ENCODE peak calls at places on chromosomes 12 and 14, in seven cellular contexts. T is body of pancreas, Y is A549, R is astrocyte of the spinal cord, B is breast epithelium, G is AG04450, Q is GM06990. A is an unnamed sample.

GRCh38 chr12:75707983-75708382 is 196.6 kb upstream of the KRR1 start:
- DNase-seq in T (no peak), Y (no peak), R (no peak), B (no peak), G (no peak), Q (no peak), A (no peak)

GRCh38 chr14:69666112-69666511 is 54.7 kb downstream of the SUSD6 start:
- DNase-seq in T (no peak), Y (no peak), R (peak), B (no peak), G (no peak), Q (no peak), A (no peak)

GRCh38 chr14:76770521-76771431 is 9.5 kb downstream of the VASH1 start:
- DNase-seq in T (no peak), Y (no peak), R (no peak), B (peak), G (no peak), Q (no peak), A (no peak)

GRCh38 chr12:92028039-92028709 is 117.5 kb downstream of the BTG1 start:
- DNase-seq in T (no peak), Y (no peak), R (peak), B (no peak), G (no peak), Q (no peak), A (no peak)

GRCh38 chr14:36827861-36828260 is 166.2 kb downstream of the PAX9 start:
- DNase-seq in T (no peak), Y (no peak), R (no peak), B (no peak), G (no peak), Q (no peak), A (no peak)

GRCh38 chr12:64221656-64222010 is 463 bp downstream of the KICS2 start:
- DNase-seq in T (peak), Y (peak), R (peak), B (peak), G (peak), Q (no peak), A (peak)

GRCh38 chr12:88393017-88393767 is 187.1 kb downstream of the KITLG start:
- DNase-seq in T (no peak), Y (no peak), R (peak), B (no peak), G (no peak), Q (peak), A (peak)

GRCh38 chr12:100591979-100592378 is 18.5 kb downstream of the GAS2L3 start:
- DNase-seq in T (no peak), Y (no peak), R (no peak), B (no peak), G (no peak), Q (no peak), A (no peak)

GRCh38 chr12:40733871-40734270 is 41.6 kb downstream of the CNTN1 start:
- DNase-seq in T (no peak), Y (no peak), R (no peak), B (no peak), G (no peak), Q (no peak), A (no peak)

GRCh38 chr14:74642011-74642410 is 30.0 kb upstream of the LTBP2 start:
- DNase-seq in T (no peak), Y (no peak), R (no peak), B (no peak), G (no peak), Q (no peak), A (no peak)

GRCh38 chr12:130097798-130098255 is 64.4 kb upstream of the FZD10 start:
- DNase-seq in T (no peak), Y (no peak), R (no peak), B (peak), G (no peak), Q (no peak), A (no peak)

GRCh38 chr12:89882051-89882450 is 173.4 kb upstream of the ATP2B1 start:
- DNase-seq in T (no peak), Y (no peak), R (peak), B (no peak), G (no peak), Q (peak), A (peak)

GRCh38 chr14:72701610-72702009 is 192.3 kb downstream of the DPF3 start:
- DNase-seq in T (no peak), Y (no peak), R (no peak), B (no peak), G (no peak), Q (no peak), A (no peak)

GRCh38 chr12:66587912-66588311 is 91.0 kb downstream of the GRIP1 start:
- DNase-seq in T (no peak), Y (no peak), R (peak), B (no peak), G (no peak), Q (peak), A (peak)

GRCh38 chr14:65961004-65961403 is 525.2 kb upstream of the CCDC196 start:
- DNase-seq in T (peak), Y (peak), R (peak), B (no peak), G (no peak), Q (peak), A (peak)

GRCh38 chr12:2212971-2213869 is 160.4 kb downstream of the CACNA1C start:
- DNase-seq in T (peak), Y (no peak), R (peak), B (no peak), G (no peak), Q (no peak), A (peak)

GRCh38 chr14:53547593-53547992 is 394.5 kb upstream of the DDHD1 start:
- DNase-seq in T (no peak), Y (no peak), R (no peak), B (no peak), G (no peak), Q (no peak), A (peak)

GRCh38 chr12:53500119-53500775 is 836 bp upstream of the TARBP2 start:
- DNase-seq in T (peak), Y (no peak), R (peak), B (peak), G (no peak), Q (no peak), A (no peak)

GRCh38 chr12:6627598-6627997 is 8.2 kb downstream of the LPAR5 start:
- DNase-seq in T (no peak), Y (no peak), R (no peak), B (no peak), G (no peak), Q (no peak), A (peak)

GRCh38 chr12:21774358-21775129 is at the start of gene KCNJ8:
- DNase-seq in T (peak), Y (peak), R (peak), B (no peak), G (peak), Q (no peak), A (no peak)

GRCh38 chr12:92208613-92209121 is 63.0 kb upstream of the BTG1 start:
- DNase-seq in T (no peak), Y (peak), R (peak), B (no peak), G (no peak), Q (peak), A (peak)

GRCh38 chr12:46944104-46944503 is 118.3 kb upstream of the SLC38A4 start:
- DNase-seq in T (peak), Y (no peak), R (peak), B (no peak), G (no peak), Q (no peak), A (no peak)

GRCh38 chr12:110316861-110317260 is 35.8 kb downstream of the ATP2A2 start:
- DNase-seq in T (no peak), Y (no peak), R (peak), B (no peak), G (peak), Q (peak), A (peak)

GRCh38 chr14:68268719-68269118 is 449.1 kb downstream of the RAD51B start:
- DNase-seq in T (no peak), Y (no peak), R (peak), B (no peak), G (no peak), Q (peak), A (peak)

GRCh38 chr14:24892730-24893059 is 157.3 kb downstream of the STXBP6 start:
- DNase-seq in T (no peak), Y (no peak), R (no peak), B (no peak), G (no peak), Q (no peak), A (no peak)

GRCh38 chr14:26820101-26820500 is 222.3 kb upstream of the NOVA1 start:
- DNase-seq in T (no peak), Y (no peak), R (peak), B (no peak), G (no peak), Q (no peak), A (no peak)

GRCh38 chr12:99122496-99122895 is 477.4 kb downstream of the APAF1 start:
- DNase-seq in T (no peak), Y (no peak), R (no peak), B (no peak), G (no peak), Q (no peak), A (no peak)

GRCh38 chr12:125070661-125071390 is 5.6 kb downstream of the AACS start:
- DNase-seq in T (no peak), Y (no peak), R (no peak), B (no peak), G (no peak), Q (no peak), A (no peak)

GRCh38 chr12:125068391-125068790 is 3.2 kb downstream of the AACS start:
- DNase-seq in T (no peak), Y (no peak), R (no peak), B (no peak), G (no peak), Q (no peak), A (no peak)

GRCh38 chr12:125069616-125070015 is 4.4 kb downstream of the AACS start:
- DNase-seq in T (no peak), Y (no peak), R (no peak), B (no peak), G (no peak), Q (no peak), A (no peak)

GRCh38 chr12:125071456-125071855 is 6.2 kb downstream of the AACS start:
- DNase-seq in T (no peak), Y (no peak), R (no peak), B (no peak), G (no peak), Q (no peak), A (no peak)

DNA sequence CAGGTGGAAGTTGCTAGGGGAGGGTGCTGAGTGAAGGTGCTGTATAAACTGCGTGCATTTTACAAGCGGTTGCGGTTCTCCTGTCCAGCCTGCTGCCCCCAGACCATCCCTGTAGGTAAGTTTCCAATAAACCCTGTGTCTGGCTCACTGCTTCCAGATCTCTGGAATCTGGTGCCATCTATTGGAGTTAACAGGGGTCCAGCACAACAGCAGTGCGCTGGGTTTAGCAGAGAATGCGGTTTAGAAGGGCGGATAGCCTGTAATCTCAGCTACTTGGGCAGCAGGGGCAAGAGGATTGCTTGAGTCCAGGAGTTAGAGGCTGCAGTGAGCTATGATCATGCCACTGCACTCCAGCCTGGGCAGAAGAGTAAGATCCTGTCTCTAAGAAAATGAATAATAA is 4.9 kb downstream of the AACS start:
- DNase-seq in T (no peak), Y (no peak), R (no peak), B (no peak), G (no peak), Q (no peak), A (no peak)
- TF ChIP-seq CTCF in T (no peak), Y (no peak), R (peak), B (no peak), G (no peak), Q (no peak), A (no peak)

GRCh38 chr12:67593041-67593870 is 55.3 kb upstream of the DYRK2 start:
- DNase-seq in T (peak), Y (peak), R (peak), B (peak), G (no peak), Q (no peak), A (no peak)
- H3K4me3 ChIP-seq in T (no peak), Y (no peak), R (no peak), B (peak), G (no peak), Q (no peak), A (no peak)

DNA sequence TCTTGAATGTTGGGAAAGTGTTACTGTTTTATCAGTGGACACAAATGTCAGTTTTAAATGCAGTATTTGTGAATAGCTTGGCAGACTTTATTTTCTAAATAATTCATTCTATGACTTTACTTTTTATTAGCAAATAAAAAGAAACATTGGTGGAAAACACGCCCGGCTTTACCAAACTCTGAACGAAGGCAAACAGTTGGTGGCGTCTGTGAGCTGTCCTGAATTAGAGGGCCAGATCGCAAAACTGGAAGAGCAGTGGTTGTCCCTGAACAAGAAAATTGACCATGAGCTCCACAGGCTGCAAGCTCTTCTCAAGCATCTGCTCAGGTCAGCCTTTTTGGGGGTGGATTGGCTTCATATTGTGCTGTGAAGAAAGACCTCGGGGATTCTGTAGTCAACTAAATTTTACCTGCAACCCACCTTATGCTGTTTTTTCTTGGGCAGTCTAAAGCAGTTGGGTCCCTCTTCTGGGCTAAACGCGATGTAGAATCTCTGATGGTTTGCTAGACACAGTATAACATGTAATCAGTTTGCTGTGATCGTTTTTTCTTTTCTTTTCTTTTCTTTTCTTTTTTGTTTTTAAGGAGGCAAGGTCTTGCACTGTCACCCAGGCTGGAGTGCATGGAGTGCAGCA is 156.4 kb downstream of the ESR2 start:
- DNase-seq in T (peak), Y (no peak), R (no peak), B (no peak), G (no peak), Q (no peak), A (peak)
- TF ChIP-seq CTCF in T (peak), Y (no peak), R (peak), B (no peak), G (peak), Q (peak), A (peak)

GRCh38 chr14:52244997-52245396 is 22.5 kb upstream of the PTGDR start:
- DNase-seq in T (no peak), Y (no peak), R (no peak), B (no peak), G (no peak), Q (no peak), A (peak)

GRCh38 chr14:52238682-52239081 is 28.8 kb upstream of the PTGDR start:
- DNase-seq in T (no peak), Y (no peak), R (no peak), B (no peak), G (no peak), Q (no peak), A (no peak)

GRCh38 chr14:52240623-52241022 is 26.9 kb upstream of the PTGDR start:
- DNase-seq in T (no peak), Y (no peak), R (no peak), B (no peak), G (no peak), Q (no peak), A (no peak)

GRCh38 chr14:52244328-52244727 is 23.2 kb upstream of the PTGDR start:
- DNase-seq in T (no peak), Y (no peak), R (no peak), B (no peak), G (no peak), Q (no peak), A (peak)

GRCh38 chr14:52241102-52241793 is 26.2 kb upstream of the PTGDR start:
- DNase-seq in T (no peak), Y (no peak), R (peak), B (no peak), G (peak), Q (no peak), A (no peak)
- H3K4me3 ChIP-seq in T (no peak), Y (no peak), R (no peak), B (no peak), G (peak), Q (no peak), A (no peak)

GRCh38 chr14:92282669-92283068 is 40.3 kb upstream of the SLC24A4 start:
- DNase-seq in T (no peak), Y (no peak), R (no peak), B (no peak), G (no peak), Q (no peak), A (no peak)

GRCh38 chr14:92288994-92289393 is 34.0 kb upstream of the SLC24A4 start:
- DNase-seq in T (no peak), Y (no peak), R (no peak), B (no peak), G (no peak), Q (no peak), A (no peak)

DNA sequence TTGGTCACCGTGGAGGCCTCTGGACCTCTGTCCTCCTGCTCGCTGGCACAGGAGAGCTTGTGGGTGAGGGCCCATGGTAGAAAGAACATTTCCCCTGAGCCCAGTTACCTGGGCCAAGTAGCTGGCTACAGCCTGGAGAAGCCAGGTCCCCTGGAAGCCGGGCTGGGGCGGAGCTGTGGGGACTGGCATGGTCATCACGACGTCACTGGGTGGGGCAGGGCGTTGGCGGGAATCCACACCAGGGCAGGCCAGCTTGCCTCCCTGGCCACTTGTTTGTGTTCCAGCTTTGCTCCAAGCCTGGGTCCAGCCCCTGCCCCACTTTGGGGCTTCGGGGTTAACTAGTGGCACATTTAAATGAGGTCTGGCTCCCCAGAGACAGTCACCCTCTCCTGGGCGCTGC is 35.0 kb upstream of the SLC24A4 start:
- DNase-seq in T (no peak), Y (no peak), R (no peak), B (no peak), G (no peak), Q (no peak), A (no peak)
- TF ChIP-seq CTCF in T (no peak), Y (no peak), R (no peak), B (no peak), G (no peak), Q (no peak), A (no peak)

GRCh38 chr12:51971679-51972423 is 20.4 kb downstream of the ACVR1B start:
- DNase-seq in T (no peak), Y (no peak), R (no peak), B (no peak), G (no peak), Q (no peak), A (peak)
- H3K4me3 ChIP-seq in T (no peak), Y (peak), R (no peak), B (no peak), G (no peak), Q (no peak), A (no peak)

DNA sequence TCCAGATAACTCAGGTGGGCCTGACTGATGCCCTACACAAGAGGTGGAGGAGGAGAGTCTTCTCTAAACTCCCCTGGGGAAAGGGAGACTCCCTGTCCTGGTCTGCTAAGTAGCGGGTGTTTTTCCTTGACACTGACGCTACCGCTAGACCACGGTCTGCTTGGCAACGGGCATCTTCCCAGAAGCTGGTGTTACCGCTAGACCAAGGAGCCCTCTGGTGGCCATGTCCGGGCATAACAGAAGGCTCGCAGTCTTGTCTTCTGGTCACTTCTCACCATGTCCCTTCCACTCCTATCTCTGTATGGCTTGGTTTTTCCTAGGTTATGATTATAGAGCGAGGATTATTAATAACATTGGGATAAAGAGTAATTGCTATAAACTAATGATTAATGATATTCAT is 965.5 kb downstream of the TMEM121 start:
- DNase-seq in T (no peak), Y (no peak), R (no peak), B (no peak), G (no peak), Q (no peak), A (no peak)
- TF ChIP-seq CTCF in T (no peak), Y (peak), R (peak), B (no peak), G (peak), Q (peak), A (peak)

GRCh38 chr14:56112781-56113180 is 5.4 kb upstream of the PELI2 start:
- DNase-seq in T (no peak), Y (no peak), R (no peak), B (no peak), G (no peak), Q (no peak), A (no peak)
- H3K4me3 ChIP-seq in T (no peak), Y (no peak), R (no peak), B (no peak), G (no peak), Q (no peak), A (no peak)

DNA sequence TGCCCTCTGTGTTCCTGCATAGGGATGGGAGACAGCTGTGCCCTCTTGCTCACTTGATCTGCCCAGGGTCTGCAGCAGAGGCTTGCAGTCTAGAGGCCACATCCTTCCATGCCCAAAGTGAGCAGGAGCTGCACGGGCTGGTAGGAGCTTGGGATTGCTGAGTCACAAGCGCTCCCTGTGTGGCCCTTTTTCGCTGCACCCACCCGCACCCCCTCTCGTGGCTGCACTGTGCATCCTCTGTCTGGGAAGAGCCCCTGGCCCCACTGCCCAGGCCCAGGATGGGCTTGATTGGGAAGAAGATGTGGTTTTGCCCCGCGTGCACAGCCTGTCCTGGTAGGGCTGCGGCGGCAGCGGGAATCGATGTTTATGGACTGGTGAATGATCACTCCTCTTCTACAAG is 192.4 kb downstream of the TSPAN9 start:
- DNase-seq in T (no peak), Y (no peak), R (no peak), B (no peak), G (no peak), Q (no peak), A (no peak)
- TF ChIP-seq CTCF in T (no peak), Y (no peak), R (no peak), B (no peak), G (peak), Q (no peak), A (no peak)

A was measured in GM12865.